ENCODE peak calls at places on chromosomes 12 and 14, in nine cellular contexts. M is AG04450, D is stomach, N is epithelial cell of esophagus, K is endodermal cell, X is sigmoid colon, Y is suprapubic skin, S is breast epithelium, Q is heart right ventricle. F is an unnamed sample.

GRCh38 chr14:78700236-78700635 is 530.1 kb downstream of the NRXN3 start:
- DNase-seq in X (no peak), Y (no peak), Q (no peak), N (no peak), S (no peak), M (no peak), K (no peak), D (no peak), F (no peak)

GRCh38 chr14:90551070-90551704 is 154.4 kb downstream of the CALM1 start:
- DNase-seq in N (no peak), S (no peak), D (no peak), K (no peak), M (no peak), Y (no peak), Q (no peak), X (no peak), F (no peak)

GRCh38 chr12:52715416-52715815 is 12.1 kb upstream of the KRT77 start:
- DNase-seq in S (no peak), K (peak), D (peak), N (no peak), X (no peak), Q (no peak), Y (no peak), M (no peak), F (no peak)

GRCh38 chr12:115354476-115354890 is 670.5 kb upstream of the TBX3 start:
- DNase-seq in D (no peak), X (no peak), M (no peak), N (peak), Q (no peak), Y (no peak), S (no peak), K (no peak), F (no peak)

GRCh38 chr12:19200261-19200660 is 70.7 kb downstream of the PLEKHA5 start:
- DNase-seq in Q (no peak), Y (no peak), K (no peak), D (no peak), S (no peak), X (no peak), N (peak), M (no peak), F (no peak)

GRCh38 chr14:92511472-92512247 is 1.9 kb upstream of the RIN3 start:
- DNase-seq in N (peak), Y (peak), K (peak), M (peak), D (no peak), S (no peak), X (peak), Q (no peak), F (peak)

GRCh38 chr12:91575631-91576030 is 393.0 kb upstream of the DCN start:
- DNase-seq in M (no peak), S (no peak), Y (no peak), K (no peak), N (no peak), X (no peak), D (no peak), Q (no peak), F (no peak)

GRCh38 chr12:5236022-5236421 is 192.3 kb downstream of the KCNA5 start:
- DNase-seq in K (no peak), S (no peak), D (no peak), M (no peak), Q (no peak), X (no peak), Y (no peak), N (no peak), F (no peak)

GRCh38 chr12:14948672-14949071 is 10.3 kb upstream of the ERP27 start:
- DNase-seq in Y (no peak), Q (no peak), M (peak), S (no peak), N (peak), X (no peak), D (no peak), K (peak), F (peak)

GRCh38 chr12:92505373-92506340 is 197.1 kb upstream of the PLEKHG7 start:
- DNase-seq in Q (peak), S (no peak), M (no peak), Y (no peak), D (peak), N (no peak), X (peak), K (no peak), F (peak)

GRCh38 chr14:59630281-59630963 is 53.8 kb upstream of the CCDC175 start:
- DNase-seq in Q (no peak), S (no peak), X (no peak), N (peak), Y (no peak), M (no peak), K (peak), D (no peak), F (peak)

GRCh38 chr14:65153101-65153500 is 50.8 kb upstream of the MAX start:
- DNase-seq in N (no peak), D (no peak), X (no peak), Q (no peak), M (no peak), S (no peak), Y (no peak), K (no peak), F (no peak)

GRCh38 chr12:78431931-78432330 is 432.6 kb upstream of the SYT1 start:
- DNase-seq in X (no peak), N (no peak), Y (no peak), M (no peak), S (no peak), D (no peak), K (no peak), Q (no peak), F (peak)

GRCh38 chr14:59511916-59512530 is 27.7 kb downstream of the JKAMP start:
- DNase-seq in X (no peak), Q (no peak), D (no peak), M (no peak), Y (no peak), S (no peak), N (no peak), K (peak), F (peak)

GRCh38 chr14:87443787-87444186 is 549.2 kb downstream of the GALC start:
- DNase-seq in M (no peak), X (no peak), Q (no peak), K (no peak), S (no peak), N (peak), Y (no peak), D (no peak), F (no peak)

GRCh38 chr14:77084991-77085390 is 13.1 kb upstream of the CIPC start:
- DNase-seq in Y (no peak), N (no peak), M (no peak), K (no peak), D (no peak), S (no peak), X (no peak), Q (no peak), F (no peak)

GRCh38 chr14:64775081-64775777 is 71.0 kb downstream of the PLEKHG3 start:
- DNase-seq in D (no peak), S (no peak), M (no peak), Q (no peak), N (no peak), K (no peak), X (peak), Y (no peak), F (no peak)

GRCh38 chr14:53153702-53154112 is 584 bp upstream of the DDHD1 start:
- DNase-seq in M (no peak), K (no peak), S (no peak), N (no peak), X (no peak), Q (no peak), Y (no peak), D (no peak), F (no peak)

GRCh38 chr12:41904041-41904440 is 240.6 kb downstream of the GXYLT1 start:
- DNase-seq in Q (no peak), N (no peak), D (no peak), K (no peak), Y (no peak), S (no peak), M (no peak), X (no peak), F (no peak)

GRCh38 chr14:78725086-78725485 is 554.9 kb downstream of the NRXN3 start:
- DNase-seq in Q (no peak), D (no peak), M (no peak), X (no peak), Y (no peak), S (no peak), N (no peak), K (peak), F (no peak)

GRCh38 chr12:116528067-116528466 is 31.1 kb upstream of the MAP1LC3B2 start:
- DNase-seq in D (no peak), S (no peak), X (no peak), Y (no peak), N (peak), Q (no peak), K (no peak), M (no peak), F (peak)

GRCh38 chr14:51546603-51547258 is 105.0 kb upstream of the FRMD6 start:
- DNase-seq in M (no peak), X (no peak), S (no peak), K (no peak), D (no peak), Y (no peak), Q (no peak), N (no peak), F (no peak)

GRCh38 chr12:108257610-108258106 is 81.5 kb downstream of the CMKLR1 start:
- DNase-seq in K (no peak), M (no peak), X (no peak), D (no peak), Y (no peak), S (no peak), Q (no peak), N (no peak), F (no peak)

GRCh38 chr12:33223956-33224355 is 215.7 kb downstream of the SYT10 start:
- DNase-seq in Y (no peak), K (no peak), N (peak), Q (no peak), X (no peak), M (no peak), S (no peak), D (no peak), F (no peak)
- H3K4me3 ChIP-seq in Y (no peak), K (no peak), N (no peak), Q (no peak), X (no peak), M (no peak), S (no peak), D (no peak), F (no peak)

DNA sequence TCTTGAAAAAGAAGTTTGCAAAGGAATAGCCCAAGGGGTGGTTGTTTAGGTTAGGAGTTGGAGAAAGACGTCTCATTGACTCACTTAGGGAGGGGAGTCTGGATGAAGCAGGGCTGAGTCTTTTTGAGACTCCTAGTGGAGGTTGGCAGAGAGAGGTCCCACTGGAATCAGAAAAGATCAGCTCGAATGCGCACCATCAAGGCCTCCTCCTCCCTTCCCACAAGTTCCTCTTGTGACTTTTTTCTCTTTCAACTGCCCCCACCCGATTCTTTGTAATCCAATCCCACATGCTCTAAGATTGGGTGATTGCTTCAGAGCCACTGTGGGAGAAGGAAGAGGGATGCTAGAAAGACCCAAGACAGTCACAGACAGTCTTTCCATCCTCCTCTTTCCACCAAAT is 2.0 kb downstream of the ARHGEF40 start:
- DNase-seq in N (peak), M (peak), K (no peak), Q (no peak), S (no peak), Y (no peak), X (no peak), D (no peak), F (peak)
- H3K4me3 ChIP-seq in N (no peak), M (peak), K (peak), Q (peak), S (peak), Y (peak), X (peak), D (peak), F (peak)

DNA sequence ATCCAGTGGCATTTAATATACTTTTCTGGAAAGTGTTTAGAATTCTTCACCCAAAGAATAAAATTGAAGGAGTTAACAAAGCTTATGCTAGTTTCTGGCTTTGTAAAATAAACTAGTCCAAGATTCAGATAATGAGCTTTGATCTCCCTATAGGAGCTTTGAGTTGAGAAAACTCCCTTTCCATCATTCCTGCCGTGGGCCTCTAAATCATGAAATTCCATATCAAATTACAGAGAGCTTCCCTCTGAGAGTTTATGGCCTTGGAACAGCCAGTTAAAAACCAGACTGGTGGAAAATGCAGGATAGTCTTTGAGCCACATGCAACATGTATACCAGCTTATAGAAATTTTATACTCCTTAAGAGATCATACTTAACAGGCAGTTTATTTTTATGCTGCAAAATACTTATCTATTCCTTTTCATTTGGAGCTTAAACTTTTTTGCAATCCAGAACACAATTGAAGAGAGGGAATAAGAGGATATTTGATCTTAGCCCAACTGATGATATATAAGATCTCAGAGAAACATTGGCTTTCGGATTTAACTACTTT is 175.8 kb upstream of the ATP2B1 start:
- DNase-seq in Q (no peak), D (no peak), N (no peak), M (no peak), Y (no peak), S (no peak), K (no peak), X (no peak), F (no peak)
- H3K4me3 ChIP-seq in Q (no peak), D (no peak), N (no peak), M (no peak), Y (no peak), S (no peak), K (no peak), X (no peak), F (no peak)

DNA sequence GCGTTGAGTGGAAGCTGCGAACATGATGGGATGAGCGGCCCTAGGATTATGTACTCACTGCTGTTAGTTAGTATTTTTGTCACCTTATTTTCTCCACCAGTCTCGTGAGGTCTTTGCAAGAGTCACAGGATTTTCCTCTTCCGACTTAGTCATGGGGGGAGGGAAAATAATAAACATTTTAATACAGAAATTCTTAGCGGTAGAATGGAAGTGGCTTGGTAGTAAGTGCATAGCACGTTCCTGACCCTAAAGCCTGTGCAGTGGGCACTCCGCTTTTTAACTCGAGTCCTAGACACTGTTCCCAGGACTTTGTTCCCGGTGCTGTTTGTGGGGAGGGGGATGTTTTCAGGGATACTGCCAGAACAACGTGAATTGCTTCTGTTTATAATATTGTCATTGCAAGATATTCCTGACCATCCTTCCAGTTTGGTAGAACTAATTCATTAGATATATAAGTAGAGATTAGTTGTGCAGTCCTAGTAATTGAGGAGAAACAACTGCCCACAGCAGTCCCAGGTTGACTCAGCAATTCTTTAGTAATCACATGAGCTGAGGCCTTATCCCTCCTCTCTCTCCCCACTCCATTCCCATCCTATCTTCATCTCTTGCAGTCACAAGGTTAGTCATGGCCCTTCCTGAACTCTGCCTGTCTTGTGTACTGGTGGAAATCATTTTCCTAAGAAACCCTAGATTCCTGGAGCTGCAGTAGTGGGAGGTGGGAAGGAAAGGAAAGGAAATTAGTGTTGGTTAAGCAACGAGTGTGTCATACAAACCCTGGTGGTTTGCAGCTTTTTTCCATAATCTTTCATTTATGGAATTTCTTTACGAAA is 796 bp downstream of the SLC38A6 start:
- DNase-seq in K (no peak), N (peak), Y (no peak), Q (no peak), D (no peak), S (no peak), M (peak), X (no peak), F (peak)
- H3K4me3 ChIP-seq in K (peak), N (peak), Y (peak), Q (peak), D (peak), S (peak), M (peak), X (peak), F (peak)

GRCh38 chr14:100149789-100150611 is 9.4 kb downstream of the DEGS2 start:
- DNase-seq in M (no peak), S (no peak), Y (no peak), Q (no peak), X (no peak), D (peak), K (no peak), N (peak), F (no peak)
- H3K4me3 ChIP-seq in M (no peak), S (no peak), Y (no peak), Q (no peak), X (no peak), D (no peak), K (no peak), N (no peak), F (no peak)

GRCh38 chr12:2286461-2287131 is 233.8 kb downstream of the CACNA1C start:
- DNase-seq in K (peak), M (no peak), S (no peak), D (no peak), Q (no peak), Y (no peak), X (no peak), N (no peak), F (peak)
- H3K4me3 ChIP-seq in K (no peak), M (no peak), S (no peak), D (no peak), Q (no peak), Y (no peak), X (no peak), N (no peak), F (no peak)

GRCh38 chr12:55682087-55682796 is 25.5 kb downstream of the ITGA7 start:
- DNase-seq in K (no peak), Q (no peak), X (peak), D (no peak), N (no peak), S (no peak), M (no peak), Y (no peak), F (no peak)
- H3K4me3 ChIP-seq in K (peak), Q (peak), X (no peak), D (peak), N (no peak), S (no peak), M (no peak), Y (no peak), F (no peak)

F was measured in cardiac fibroblast.